ENCODE peak calls at places on chromosomes 5 and 9, in nine cellular contexts. Q is Caco-2; J is dorsolateral prefrontal cortex; D is colonic mucosa; F is transverse colon; E is CD8-positive, alpha-beta T cell; T is HepG2; G is GM20000; C is Calu3. L is an unnamed sample.

GRCh38 chr5:127830157-127830556 is 127.0 kb downstream of the CCDC192 start:
- DNase-seq in Q (no peak), J (no peak), D (no peak), F (no peak), E (no peak), T (no peak), G (no peak), C (no peak), L (no peak)

GRCh38 chr9:128108784-128109709 is 18.5 kb downstream of the PTGES2 start:
- DNase-seq in Q (no peak), J (no peak), D (no peak), F (peak), E (no peak), T (no peak), G (no peak), C (no peak), L (no peak)

GRCh38 chr5:97164846-97165245 is 18.2 kb downstream of the RIOK2 start:
- DNase-seq in Q (no peak), J (no peak), D (no peak), F (no peak), E (no peak), T (no peak), G (no peak), C (no peak), L (no peak)

GRCh38 chr5:143401846-143402463 is 1.5 kb downstream of the NR3C1 start:
- DNase-seq in Q (no peak), J (no peak), D (no peak), F (no peak), E (no peak), T (peak), G (peak), C (no peak), L (peak)

GRCh38 chr5:139639619-139640431 is 8.3 kb upstream of the CXXC5 start:
- DNase-seq in Q (no peak), J (peak), D (peak), F (peak), E (no peak), T (no peak), G (peak), C (no peak), L (no peak)

GRCh38 chr9:89905628-89906338 is 301.0 kb downstream of the GADD45G start:
- DNase-seq in Q (no peak), J (no peak), D (no peak), F (no peak), E (no peak), T (no peak), G (no peak), C (no peak), L (no peak)

GRCh38 chr5:116371935-116372334 is 202.7 kb downstream of the SEMA6A start:
- DNase-seq in Q (no peak), J (no peak), D (no peak), F (no peak), E (no peak), T (peak), G (no peak), C (no peak), L (no peak)

GRCh38 chr5:18720002-18720401 is 1085.7 kb downstream of the TAF11L14 start:
- DNase-seq in Q (no peak), J (no peak), D (no peak), F (no peak), E (no peak), T (no peak), G (no peak), C (no peak), L (no peak)

GRCh38 chr9:136077491-136077890 is 17.6 kb downstream of the NACC2 start:
- DNase-seq in Q (no peak), J (no peak), D (no peak), F (no peak), E (no peak), T (no peak), G (no peak), C (no peak), L (no peak)

GRCh38 chr9:76704601-76705204 is 59.5 kb upstream of the PCA3 start:
- DNase-seq in Q (peak), J (no peak), D (no peak), F (no peak), E (peak), T (peak), G (peak), C (peak), L (peak)

GRCh38 chr9:126609711-126610388 is 3.9 kb upstream of the LMX1B start:
- DNase-seq in Q (no peak), J (no peak), D (no peak), F (no peak), E (no peak), T (no peak), G (peak), C (no peak), L (no peak)

GRCh38 chr5:44932922-44933585 is 124.3 kb downstream of the MRPS30 start:
- DNase-seq in Q (no peak), J (no peak), D (no peak), F (no peak), E (no peak), T (no peak), G (peak), C (no peak), L (peak)

GRCh38 chr5:24804221-24804681 is 159.5 kb upstream of the CDH10 start:
- DNase-seq in Q (no peak), J (no peak), D (no peak), F (no peak), E (no peak), T (no peak), G (no peak), C (no peak), L (no peak)

GRCh38 chr5:153901449-153901848 is 137.3 kb downstream of the FAM114A2 start:
- DNase-seq in Q (no peak), J (no peak), D (no peak), F (no peak), E (no peak), T (no peak), G (no peak), C (no peak), L (no peak)

DNA sequence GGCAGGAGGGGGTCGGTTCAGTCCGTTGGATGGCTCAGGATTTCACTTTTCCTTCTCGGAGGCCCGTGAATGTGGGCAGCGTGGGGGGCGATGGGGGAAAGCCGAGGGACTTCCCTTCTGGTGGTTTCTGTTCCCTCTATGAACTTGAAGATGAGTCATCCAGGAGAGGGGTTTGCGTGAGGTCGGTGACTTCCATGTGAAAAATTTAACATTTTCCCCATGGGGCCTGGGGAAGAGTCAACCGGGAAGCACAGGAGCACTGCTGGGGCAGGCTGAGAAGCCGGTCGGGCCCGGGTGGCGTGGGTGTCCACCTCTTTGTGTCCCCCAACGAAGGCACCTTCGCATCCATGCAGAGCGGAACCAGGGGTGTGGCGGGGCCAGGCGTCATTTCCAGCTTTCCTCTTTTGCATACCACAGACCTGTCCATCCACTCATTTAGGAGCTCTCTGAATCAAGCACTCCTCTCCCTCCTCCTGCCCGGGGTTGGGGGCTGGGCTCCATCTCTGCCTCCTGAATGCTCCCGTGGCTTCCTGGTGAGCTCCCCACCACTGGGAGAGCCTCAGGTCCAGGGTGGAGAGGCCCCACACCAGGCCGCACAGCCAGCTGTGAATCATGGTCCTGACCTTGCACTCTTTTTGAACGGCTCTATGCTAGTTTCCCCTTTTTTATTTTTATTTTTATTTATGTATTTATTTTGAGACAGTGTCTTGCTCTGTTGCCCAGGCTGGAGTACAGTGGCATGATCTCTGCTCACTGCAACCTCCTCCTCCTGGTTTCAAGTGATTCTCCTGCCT is 68.4 kb downstream of the ANKRD33B start:
- DNase-seq in Q (no peak), J (no peak), D (no peak), F (peak), E (no peak), T (no peak), G (peak), C (no peak), L (peak)
- TF ChIP-seq CTCF in Q (no peak), J (no peak), D (no peak), F (no peak), E (no peak), T (no peak), G (no peak), C (no peak), L (no peak)

DNA sequence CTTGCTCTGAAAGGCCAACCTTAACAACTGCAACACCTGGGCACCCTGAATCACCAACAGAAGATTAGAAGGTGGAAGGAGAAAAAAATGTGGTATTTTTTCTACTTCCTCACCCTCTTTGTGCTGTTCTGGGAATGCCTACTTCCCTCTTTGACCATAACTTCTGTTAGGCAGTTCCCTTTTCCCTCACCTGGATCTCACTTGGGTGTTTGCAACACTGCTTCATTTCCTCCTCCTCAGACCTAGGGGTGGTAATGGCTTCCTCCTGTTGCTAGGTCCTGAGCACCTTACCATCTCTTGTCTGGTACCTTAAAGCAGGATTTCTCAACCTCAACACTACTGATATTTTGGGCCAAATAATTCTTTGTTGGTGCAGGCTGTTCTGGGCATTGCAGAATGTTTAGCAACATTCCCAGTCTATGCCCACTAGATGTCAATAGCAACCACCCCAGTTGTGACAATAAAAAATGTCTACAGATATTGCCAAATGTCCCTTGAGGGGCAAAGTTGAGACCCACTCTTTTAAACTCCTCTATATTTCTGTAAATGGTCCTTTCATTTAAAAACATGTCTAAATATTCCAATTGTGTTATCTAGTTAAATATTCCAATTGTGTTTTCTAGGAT is 300.0 kb upstream of the VLDLR start:
- DNase-seq in Q (no peak), J (no peak), D (no peak), F (no peak), E (no peak), T (no peak), G (no peak), C (no peak), L (no peak)
- TF ChIP-seq CTCF in Q (no peak), J (peak), D (no peak), F (no peak), E (no peak), T (no peak), G (no peak), C (no peak), L (no peak)

GRCh38 chr5:126369995-126370731 is 53.0 kb upstream of the GRAMD2B start:
- DNase-seq in Q (peak), J (no peak), D (no peak), F (no peak), E (no peak), T (peak), G (no peak), C (peak), L (no peak)
- TF ChIP-seq CTCF in Q (no peak), J (no peak), D (no peak), F (peak), E (no peak), T (peak), G (no peak), C (peak), L (no peak)

GRCh38 chr9:2819165-2819564 is 24.7 kb downstream of the PUM3 start:
- DNase-seq in Q (no peak), J (no peak), D (no peak), F (no peak), E (no peak), T (no peak), G (no peak), C (no peak), L (no peak)

GRCh38 chr9:2821855-2822254 is 22.0 kb downstream of the PUM3 start:
- DNase-seq in Q (no peak), J (no peak), D (no peak), F (no peak), E (no peak), T (no peak), G (no peak), C (no peak), L (no peak)

GRCh38 chr9:2824054-2824453 is 19.8 kb downstream of the PUM3 start:
- DNase-seq in Q (no peak), J (no peak), D (no peak), F (no peak), E (no peak), T (no peak), G (no peak), C (no peak), L (no peak)

GRCh38 chr9:2826291-2826690 is 17.6 kb downstream of the PUM3 start:
- DNase-seq in Q (no peak), J (no peak), D (no peak), F (no peak), E (no peak), T (no peak), G (no peak), C (no peak), L (no peak)

GRCh38 chr9:2824564-2824963 is 19.3 kb downstream of the PUM3 start:
- DNase-seq in Q (peak), J (no peak), D (no peak), F (no peak), E (no peak), T (no peak), G (no peak), C (no peak), L (no peak)
- TF ChIP-seq CTCF in Q (no peak), J (no peak), D (no peak), F (no peak), E (no peak), T (peak), G (no peak), C (no peak), L (no peak)

GRCh38 chr5:20570486-20570885 is 582.5 kb upstream of the CDH18 start:
- DNase-seq in Q (no peak), J (no peak), D (no peak), F (no peak), E (no peak), T (no peak), G (no peak), C (no peak), L (no peak)

GRCh38 chr5:20575515-20575914 is 587.5 kb upstream of the CDH18 start:
- DNase-seq in Q (no peak), J (no peak), D (no peak), F (no peak), E (no peak), T (no peak), G (no peak), C (no peak), L (no peak)

GRCh38 chr5:20574576-20574975 is 586.6 kb upstream of the CDH18 start:
- DNase-seq in Q (no peak), J (no peak), D (no peak), F (no peak), E (no peak), T (no peak), G (no peak), C (no peak), L (no peak)

DNA sequence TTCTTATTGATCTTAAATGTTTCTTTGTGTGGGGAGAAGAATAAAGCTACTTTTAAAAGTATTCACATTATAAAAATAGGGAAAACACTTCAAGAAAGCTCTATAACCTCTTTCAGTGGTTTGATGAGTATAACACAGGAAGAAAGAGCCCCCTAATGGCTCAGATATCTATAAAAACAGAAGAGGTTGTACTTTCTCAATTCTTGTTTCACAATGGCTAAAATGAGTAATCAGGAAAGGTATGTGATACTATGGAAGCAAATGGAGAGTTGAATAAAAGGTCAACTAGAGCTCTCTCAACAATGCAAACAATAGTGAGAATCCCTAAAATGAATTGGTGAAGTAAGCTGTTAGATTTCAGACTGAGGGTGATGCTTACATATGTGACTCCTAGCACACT is 584.6 kb upstream of the CDH18 start:
- DNase-seq in Q (no peak), J (no peak), D (no peak), F (no peak), E (no peak), T (no peak), G (no peak), C (no peak), L (no peak)
- TF ChIP-seq CTCF in Q (no peak), J (no peak), D (no peak), F (no peak), E (no peak), T (no peak), G (no peak), C (no peak), L (peak)

GRCh38 chr5:90632799-90633198 is 74.2 kb downstream of the ADGRV1 start:
- DNase-seq in Q (no peak), J (no peak), D (no peak), F (no peak), E (no peak), T (no peak), G (no peak), C (no peak), L (no peak)
- TF ChIP-seq CTCF in Q (no peak), J (no peak), D (no peak), F (no peak), E (no peak), T (no peak), G (no peak), C (no peak), L (no peak)